ENCODE peak calls at places on chromosomes 1 and 21, in seven cellular contexts. W is GM12878, H is Panc1, Y is GM23338, F is HepG2, Z is upper lobe of left lung, T is HCT116. G is an unnamed sample.
A peak's percentile ranks its signal among the peaks of the same experiment; 100 is the strongest.

GRCh38 chr1:186894415-186894814 is 65.7 kb downstream of the PLA2G4A start:
- ATAC-seq in W (no peak), Y (no peak), Z (no peak), H (no peak), T (no peak), F (no peak), G (peak; percentile 51)

GRCh38 chr1:32696041-32696440 is 6.5 kb downstream of the SYNC start:
- ATAC-seq in H (no peak), Y (no peak), W (no peak), T (no peak), Z (no peak), F (peak; percentile 11), G (no peak)

GRCh38 chr1:209434066-209434465 is 149.4 kb upstream of the CAMK1G start:
- ATAC-seq in H (no peak), Y (no peak), Z (no peak), T (no peak), W (no peak), F (no peak), G (no peak)

GRCh38 chr1:59692591-59692990 is 122.2 kb upstream of the HOOK1 start:
- ATAC-seq in T (no peak), W (no peak), Y (no peak), Z (no peak), F (no peak), H (no peak), G (peak; percentile 35)

GRCh38 chr1:154730251-154730650 is 122.3 kb upstream of the ADAR start:
- ATAC-seq in H (no peak), F (no peak), Y (peak; percentile 53), T (peak; percentile 46), W (no peak), Z (no peak), G (no peak)

GRCh38 chr1:52365091-52365745 is 787 bp downstream of the CC2D1B start:
- ATAC-seq in Y (peak; percentile 14), Z (peak; percentile 58), W (peak; percentile 8), H (peak; percentile 5), F (peak; percentile 1), T (peak; percentile 22), G (peak; percentile 21)

GRCh38 chr1:198166900-198167299 is 10.1 kb downstream of the NEK7 start:
- ATAC-seq in W (peak; percentile 1), Y (no peak), H (no peak), T (no peak), F (no peak), Z (no peak), G (no peak)

GRCh38 chr1:107010582-107010981 is 45.9 kb upstream of the PRMT6 start:
- ATAC-seq in F (no peak), Y (no peak), W (peak; percentile 84), T (no peak), Z (no peak), H (no peak), G (no peak)

GRCh38 chr1:31748265-31748859 is 15.8 kb downstream of the ADGRB2 start:
- ATAC-seq in Y (no peak), H (no peak), Z (no peak), T (no peak), W (no peak), F (no peak), G (no peak)

GRCh38 chr1:41240806-41241747 is 1.0 kb downstream of the SCMH1 start:
- ATAC-seq in Y (peak; percentile 79), F (peak; percentile 63), W (peak; percentile 88), H (peak; percentile 85), T (peak; percentile 71), Z (peak; percentile 85), G (peak; percentile 82)

GRCh38 chr1:159014851-159015250 is 5.1 kb downstream of the IFI16 start:
- ATAC-seq in Y (no peak), T (no peak), H (no peak), Z (no peak), F (no peak), W (peak; percentile 7), G (no peak)

GRCh38 chr21:31342328-31342727 is 1.7 kb downstream of the TIAM1 start:
- ATAC-seq in Z (no peak), W (peak; percentile 46), F (no peak), Y (no peak), H (no peak), T (no peak), G (no peak)

GRCh38 chr1:16141573-16142336 is 14.1 kb downstream of the EPHA2 start:
- ATAC-seq in Y (no peak), Z (no peak), W (no peak), F (no peak), T (no peak), H (no peak), G (no peak)

GRCh38 chr1:16140068-16140596 is 15.7 kb downstream of the EPHA2 start:
- ATAC-seq in F (no peak), Y (no peak), T (no peak), H (peak; percentile 1), W (no peak), Z (no peak), G (no peak)

GRCh38 chr1:16139473-16139962 is 16.4 kb downstream of the EPHA2 start:
- ATAC-seq in Y (no peak), T (peak; percentile 33), W (no peak), Z (no peak), F (no peak), H (peak; percentile 22), G (no peak)

GRCh38 chr1:16137890-16138467 is 17.9 kb downstream of the EPHA2 start:
- ATAC-seq in Y (no peak), T (no peak), W (no peak), H (no peak), Z (no peak), F (peak; percentile 8), G (no peak)

DNA sequence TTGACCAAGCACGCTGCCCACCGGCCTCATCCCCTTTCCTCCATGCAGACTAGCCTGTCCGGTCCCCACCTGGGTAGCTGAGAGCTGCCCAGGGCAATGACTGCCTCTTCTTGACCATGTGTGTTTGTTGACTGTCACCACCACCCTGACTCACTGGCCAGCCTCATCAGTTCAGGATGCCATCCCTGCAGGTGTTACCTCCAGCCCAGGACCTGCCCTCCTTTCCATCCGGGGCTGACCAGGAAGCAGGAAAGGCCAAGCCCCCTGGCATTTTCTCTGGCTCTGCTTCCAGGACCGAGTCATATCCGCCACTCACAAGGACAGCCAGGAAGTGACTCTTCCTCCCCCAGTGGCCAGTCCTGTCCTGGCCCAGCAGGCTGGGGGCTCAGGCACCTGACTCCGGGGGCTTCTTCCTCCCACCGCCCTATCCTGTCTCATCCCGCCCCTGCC is 17.1 kb downstream of the EPHA2 start:
- ATAC-seq in W (no peak), H (peak; percentile 19), F (no peak), T (peak; percentile 2), Z (no peak), Y (no peak), G (peak; percentile 23)
- TF ChIP-seq POLR2AphosphoS5 in W (no peak), H (no peak), F (no peak), T (no peak), Z (peak; percentile 39), Y (no peak), G (peak; percentile 13)

GRCh38 chr1:85911742-85912141 is 203.5 kb upstream of the ZNHIT6 start:
- ATAC-seq in H (peak; percentile 83), T (peak; percentile 77), Z (no peak), F (no peak), W (no peak), Y (no peak), G (no peak)
- TF ChIP-seq CTCF in H (peak; percentile 77), T (peak; percentile 51), Z (no peak), F (peak; percentile 8), W (peak; percentile 12), Y (peak; percentile 43), G (no peak)

GRCh38 chr1:6601049-6601864 is 1.4 kb downstream of the KLHL21 start:
- ATAC-seq in H (peak; percentile 49), T (peak; percentile 32), Z (peak; percentile 68), Y (peak; percentile 3), F (peak; percentile 46), W (peak; percentile 63), G (peak; percentile 61)
- TF ChIP-seq POLR2AphosphoS5 in H (no peak), T (no peak), Z (peak; percentile 48), Y (no peak), F (peak; percentile 42), W (peak; percentile 49), G (no peak)

GRCh38 chr1:26279598-26280332 is at the start of gene SH3BGRL3:
- ATAC-seq in T (peak; percentile 79), H (peak; percentile 83), W (peak; percentile 92), Z (peak; percentile 89), Y (peak; percentile 67), F (peak; percentile 90), G (peak; percentile 88)
- TF ChIP-seq CTCF in T (peak; percentile 70), H (peak; percentile 80), W (peak; percentile 47), Z (no peak), Y (peak; percentile 77), F (peak; percentile 66), G (peak; percentile 31)

GRCh38 chr1:173440430-173440829 is 36.7 kb upstream of the PRDX6 start:
- ATAC-seq in T (no peak), Y (no peak), Z (no peak), H (no peak), F (no peak), W (no peak), G (no peak)
- TF ChIP-seq POLR2AphosphoS5 in T (no peak), Y (no peak), Z (no peak), H (no peak), F (no peak), W (no peak), G (no peak)

GRCh38 chr1:218304281-218305039 is 19.4 kb downstream of the RRP15 start:
- ATAC-seq in T (no peak), H (no peak), Z (no peak), Y (peak; percentile 69), F (no peak), W (peak; percentile 61), G (no peak)
- TF ChIP-seq CTCF in T (no peak), H (no peak), Z (no peak), Y (no peak), F (no peak), W (no peak), G (no peak)

GRCh38 chr1:12457771-12458170 is 160.2 kb downstream of the DHRS3 start:
- ATAC-seq in T (no peak), Z (no peak), H (no peak), W (no peak), Y (no peak), F (no peak), G (peak; percentile 75)
- TF ChIP-seq POLR2AphosphoS5 in T (no peak), Z (no peak), H (no peak), W (no peak), Y (no peak), F (no peak), G (peak; percentile 92)

DNA sequence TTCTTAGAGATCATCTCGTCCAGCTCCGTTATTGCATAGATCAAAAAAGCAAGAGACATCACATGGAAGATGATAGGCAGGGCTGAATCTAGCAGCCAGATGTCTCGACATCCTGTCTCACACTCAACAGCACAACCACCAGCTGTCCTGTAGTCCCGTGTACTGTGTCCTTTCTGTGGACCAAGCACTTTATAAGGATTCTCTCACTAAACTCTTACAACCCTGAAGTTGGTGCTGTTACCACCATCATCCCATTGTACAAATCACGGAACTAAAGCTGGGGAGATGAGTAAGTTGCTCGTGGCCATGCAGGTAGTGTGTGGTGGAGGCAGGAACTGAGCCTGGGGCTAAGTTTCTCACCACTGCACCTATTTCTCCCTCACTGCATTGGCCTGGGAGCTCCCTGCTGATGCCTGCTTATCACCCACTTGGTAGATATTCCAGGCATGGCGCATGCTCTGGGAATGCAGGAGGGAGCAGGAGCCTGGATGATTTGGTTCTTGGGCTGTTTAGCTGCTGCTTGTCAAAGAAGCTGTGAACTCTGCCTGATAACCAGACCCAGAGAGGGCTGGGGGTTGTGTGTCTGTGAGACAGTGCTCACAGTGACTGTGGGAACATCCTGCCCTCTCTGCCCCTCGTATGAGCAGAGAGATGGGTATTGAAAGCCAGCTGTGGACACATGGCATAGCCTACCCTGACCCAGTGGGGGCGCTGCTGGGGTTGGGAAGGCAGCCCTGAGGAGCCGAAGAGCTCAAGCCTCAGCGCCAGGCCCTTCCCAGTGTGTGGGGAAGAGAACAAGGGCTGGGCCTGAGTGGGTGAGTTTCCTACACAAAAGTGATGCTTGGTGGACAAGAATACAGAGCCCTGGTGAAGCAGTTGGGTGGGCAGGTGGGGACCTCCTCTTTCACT is 13.6 kb downstream of the PPFIA4 start:
- ATAC-seq in W (no peak), F (peak; percentile 7), Y (peak; percentile 80), Z (no peak), T (peak; percentile 59), H (peak; percentile 47), G (no peak)
- TF ChIP-seq CTCF in W (peak; percentile 18), F (peak; percentile 21), Y (peak; percentile 94), Z (peak; percentile 3), T (peak; percentile 41), H (peak; percentile 66), G (no peak)

G was measured in gastroesophageal sphincter.